ENCODE peak calls at places on chromosomes 2 and 18, in ten cellular contexts. V, W, N, G, O, F, T, Y, P and H are unnamed samples.

GRCh38 chr18:23994361-23994902 is 20.1 kb upstream of the TTC39C start:
- DNase-seq in N (no peak), Y (peak; percentile 60), T (peak; percentile 96), O (peak; percentile 44), W (no peak), G (no peak), F (no peak), V (peak; percentile 43), P (peak; percentile 87), H (no peak)

GRCh38 chr2:109032229-109032800 is 43.3 kb upstream of the EDAR start:
- DNase-seq in V (no peak), Y (no peak), O (no peak), G (no peak), F (peak; percentile 55), N (peak; percentile 16), T (no peak), P (no peak), W (no peak), H (no peak)

GRCh38 chr2:216596234-216596985 is 36.8 kb upstream of the IGFBP2 start:
- DNase-seq in V (no peak), F (no peak), G (no peak), Y (peak; percentile 20), T (peak; percentile 87), P (peak; percentile 88), O (no peak), N (no peak), W (no peak), H (no peak)

GRCh38 chr2:138395565-138396306 is 105.8 kb upstream of the SPOPL start:
- DNase-seq in P (peak; percentile 86), T (peak; percentile 42), G (no peak), O (no peak), F (no peak), V (no peak), N (no peak), Y (peak; percentile 80), W (no peak), H (no peak)

GRCh38 chr2:60861736-60862135 is 19.6 kb upstream of the REL start:
- DNase-seq in T (no peak), O (no peak), Y (no peak), G (no peak), P (peak; percentile 6), F (no peak), W (no peak), V (no peak), N (no peak), H (no peak)

GRCh38 chr2:189252991-189253680 is 73.6 kb upstream of the COL5A2 start:
- DNase-seq in N (no peak), G (no peak), W (no peak), T (no peak), O (no peak), F (no peak), Y (no peak), V (no peak), P (peak; percentile 72), H (no peak)

GRCh38 chr2:24809316-24810007 is 16.2 kb downstream of the CENPO start:
- DNase-seq in F (no peak), O (no peak), G (no peak), N (no peak), Y (no peak), T (peak; percentile 60), P (peak; percentile 27), W (no peak), V (no peak), H (no peak)

GRCh38 chr2:96933528-96933927 is 52.9 kb downstream of the FAM178B start:
- DNase-seq in P (no peak), F (no peak), W (no peak), O (no peak), V (no peak), N (no peak), T (no peak), Y (no peak), G (no peak), H (no peak)

GRCh38 chr18:48578289-48578688 is 39.5 kb downstream of the CTIF start:
- DNase-seq in T (no peak), W (no peak), F (no peak), O (no peak), N (no peak), Y (no peak), P (no peak), G (no peak), V (no peak), H (no peak)

DNA sequence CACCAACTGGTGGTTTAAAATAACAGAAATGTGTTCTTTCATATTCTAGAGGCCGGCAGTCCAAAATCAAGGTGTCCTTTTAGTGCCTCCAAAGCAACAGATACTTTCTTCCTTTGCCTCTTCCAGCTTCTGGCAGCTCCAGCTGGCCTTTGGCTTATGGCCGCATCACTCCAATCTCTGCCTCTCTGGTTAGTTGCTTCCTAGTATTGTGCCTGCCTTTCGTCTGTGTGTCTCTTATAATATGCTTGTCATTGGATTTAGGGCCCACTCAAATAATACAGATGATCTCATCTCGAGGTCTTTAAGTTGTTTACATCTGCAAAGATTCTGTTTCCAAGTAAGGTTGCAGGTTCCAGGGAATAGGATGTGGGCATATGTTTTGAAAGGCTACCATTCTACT is 855.2 kb upstream of the ID2 start:
- DNase-seq in N (no peak), F (no peak), V (no peak), Y (no peak), P (no peak), O (no peak), W (no peak), T (no peak), G (no peak), H (no peak)
- H3K27me3 ChIP-seq in N (no peaks in the 10 kb centered on the region), F (no peaks in the 10 kb centered on the region), V (no peaks in the 10 kb centered on the region), Y (no peaks in the 10 kb centered on the region), P (no peaks in the 10 kb centered on the region), O (no peaks in the 10 kb centered on the region), W (no peaks in the 10 kb centered on the region), T (no peaks in the 10 kb centered on the region), G (no peaks in the 10 kb centered on the region), H (no peaks in the 10 kb centered on the region)

DNA sequence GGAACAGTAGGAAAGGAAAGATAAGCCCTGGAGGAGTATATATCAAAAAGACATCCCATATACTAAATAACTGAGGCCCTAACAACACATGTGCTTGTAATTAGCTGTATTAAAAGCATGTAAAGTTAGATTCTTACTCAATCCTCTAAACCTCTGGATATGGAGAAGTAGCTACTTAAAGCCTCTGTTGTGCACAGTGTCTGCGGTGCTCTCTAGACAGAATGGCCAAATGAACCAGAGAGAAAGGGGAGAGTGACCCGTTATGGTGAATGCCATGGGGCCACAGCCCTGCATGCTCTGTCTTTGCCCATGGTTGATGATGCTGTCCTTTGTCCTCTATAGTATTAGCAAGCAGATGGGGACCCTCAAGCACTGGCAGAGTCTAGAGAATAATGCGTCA is 104.4 kb upstream of the SLC8A1 start:
- DNase-seq in G (no peak), F (no peak), Y (no peak), W (no peak), V (no peak), N (no peak), O (no peak), T (peak; percentile 5), P (no peak), H (no peak)
- H3K27me3 ChIP-seq in G (no peaks in the 10 kb centered on the region), F (no peaks in the 10 kb centered on the region), Y (no peaks in the 10 kb centered on the region), W (no peaks in the 10 kb centered on the region), V (no peaks in the 10 kb centered on the region), N (no peaks in the 10 kb centered on the region), O (no peaks in the 10 kb centered on the region), T (no peaks in the 10 kb centered on the region), P (no peaks in the 10 kb centered on the region), H (no peaks in the 10 kb centered on the region)

GRCh38 chr2:99784946-99785345 is 295.1 kb upstream of the REV1 start:
- DNase-seq in G (no peak), V (no peak), F (no peak), W (no peak), N (no peak), P (no peak), Y (no peak), O (no peak), T (no peak), H (no peak)

GRCh38 chr2:99787762-99788382 is 298.1 kb upstream of the REV1 start:
- DNase-seq in P (no peak), N (no peak), G (no peak), T (peak; percentile 48), V (no peak), F (no peak), W (no peak), O (no peak), Y (no peak), H (no peak)

GRCh38 chr2:99793022-99793421 is 303.2 kb upstream of the REV1 start:
- DNase-seq in Y (no peak), P (no peak), O (no peak), V (no peak), W (no peak), F (no peak), G (no peak), N (no peak), T (peak; percentile 20), H (no peak)

GRCh38 chr2:99787011-99787410 is 297.2 kb upstream of the REV1 start:
- DNase-seq in V (no peak), N (no peak), F (no peak), G (no peak), P (no peak), T (no peak), Y (no peak), O (no peak), W (no peak), H (no peak)

GRCh38 chr2:99789851-99790250 is 300.0 kb upstream of the REV1 start:
- DNase-seq in G (no peak), V (no peak), P (no peak), T (peak; percentile 48), N (no peak), F (no peak), W (no peak), O (no peak), Y (no peak), H (no peak)
- H3K27me3 ChIP-seq in G (no peaks in the 10 kb centered on the region), V (no peaks in the 10 kb centered on the region), P (peaks cover 9% of the 10 kb centered on the region), T (no peaks in the 10 kb centered on the region), N (no peaks in the 10 kb centered on the region), F (no peaks in the 10 kb centered on the region), W (no peaks in the 10 kb centered on the region), O (no peaks in the 10 kb centered on the region), Y (no peaks in the 10 kb centered on the region), H (no peaks in the 10 kb centered on the region)

GRCh38 chr2:85721641-85722040 is 27.5 kb downstream of the GNLY start:
- DNase-seq in G (no peak), N (no peak), W (no peak), T (no peak), P (no peak), O (no peak), V (no peak), Y (no peak), F (no peak), H (no peak)

GRCh38 chr2:85722519-85722918 is 28.4 kb downstream of the GNLY start:
- DNase-seq in P (no peak), F (no peak), G (no peak), T (no peak), W (no peak), Y (no peak), N (no peak), O (no peak), V (no peak), H (no peak)

GRCh38 chr2:85718885-85719487 is 24.8 kb downstream of the GNLY start:
- DNase-seq in V (peak; percentile 87), O (no peak), P (no peak), W (no peak), N (no peak), F (no peak), Y (no peak), T (no peak), G (no peak), H (no peak)

GRCh38 chr2:85719609-85720240 is 25.6 kb downstream of the GNLY start:
- DNase-seq in V (no peak), T (no peak), N (no peak), W (no peak), O (no peak), F (no peak), P (no peak), Y (no peak), G (no peak), H (peak; percentile 62)

GRCh38 chr2:85720533-85720932 is 26.4 kb downstream of the GNLY start:
- DNase-seq in Y (no peak), N (no peak), T (no peak), W (no peak), P (no peak), O (no peak), G (no peak), V (no peak), F (no peak), H (no peak)
- H3K27me3 ChIP-seq in Y (no peaks in the 10 kb centered on the region), N (no peaks in the 10 kb centered on the region), T (peaks cover 14% of the 10 kb centered on the region), W (no peaks in the 10 kb centered on the region), P (no peaks in the 10 kb centered on the region), O (no peaks in the 10 kb centered on the region), G (no peaks in the 10 kb centered on the region), V (peaks cover 3% of the 10 kb centered on the region), F (no peaks in the 10 kb centered on the region), H (no peaks in the 10 kb centered on the region)